ENCODE peak calls at places on chromosomes 5 and 9, in five cellular contexts. W is IMR-90, P is HepG2, Q is K562, D is SK-N-SH. E is an unnamed sample.

GRCh38 chr5:58404734-58405133 is 55.2 kb downstream of the PLK2 start:
- DNase-seq in W (no peak), Q (no peak), D (no peak), P (no peak), E (no peak)

GRCh38 chr9:84722388-84722989 is 53.0 kb downstream of the NTRK2 start:
- DNase-seq in D (no peak), Q (no peak), P (no peak), W (no peak), E (no peak)

GRCh38 chr9:124698265-124698664 is 72.8 kb downstream of the NR6A1 start:
- DNase-seq in W (peak), P (no peak), Q (no peak), D (peak), E (no peak)

GRCh38 chr5:102090770-102091169 is 205.3 kb downstream of the SLCO4C1 start:
- DNase-seq in W (no peak), P (peak), D (peak), Q (peak), E (no peak)

GRCh38 chr5:112863549-112863948 is 2.5 kb downstream of the SRP19 start:
- DNase-seq in W (no peak), D (no peak), Q (no peak), P (no peak), E (no peak)

GRCh38 chr5:159459951-159460538 is 129.8 kb upstream of the IL12B start:
- DNase-seq in P (no peak), Q (no peak), W (peak), D (no peak), E (no peak)

GRCh38 chr5:33273985-33274384 is 166.8 kb upstream of the TARS1 start:
- DNase-seq in D (no peak), Q (no peak), P (no peak), W (no peak), E (no peak)

GRCh38 chr5:64680289-64680688 is 10.0 kb upstream of the SHISAL2B start:
- DNase-seq in Q (no peak), P (peak), D (no peak), W (no peak), E (no peak)

GRCh38 chr5:129460121-129460950 is at the start of gene ADAMTS19:
- DNase-seq in Q (no peak), W (peak), P (no peak), D (peak), E (no peak)

GRCh38 chr9:3888496-3888858 is 362.7 kb upstream of the RFX3 start:
- DNase-seq in P (no peak), D (no peak), W (no peak), Q (no peak), E (no peak)

DNA sequence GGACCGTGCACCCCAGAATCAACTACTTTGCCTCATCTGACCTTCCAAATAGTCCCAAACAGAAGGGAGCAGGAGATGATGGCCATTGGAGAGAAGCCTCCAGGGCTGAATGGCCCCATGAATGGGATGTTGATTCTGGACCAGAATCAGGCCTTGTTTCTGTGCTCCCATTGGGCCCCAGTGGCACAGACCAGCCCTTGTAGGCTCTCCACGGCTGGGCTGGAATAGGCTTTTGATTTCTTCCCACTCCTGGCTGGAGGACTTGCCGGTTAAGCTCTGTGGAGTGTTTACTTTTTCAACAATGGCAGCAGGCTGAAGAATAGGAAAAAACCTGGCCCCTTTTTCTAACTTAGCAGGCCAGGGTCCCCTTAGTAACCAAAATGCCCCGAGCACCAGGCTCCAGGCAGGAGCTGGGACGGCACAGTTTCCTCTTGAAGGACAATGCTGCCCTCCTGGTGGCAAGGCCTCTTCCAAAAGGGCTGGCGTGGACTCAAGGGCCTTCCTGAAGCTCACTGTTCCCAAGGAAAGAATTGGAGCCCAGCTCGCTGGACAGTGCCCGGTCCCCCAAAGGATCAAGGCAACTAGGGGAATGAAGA is 230.2 kb downstream of the CRB2 start:
- DNase-seq in D (no peak), P (no peak), W (no peak), Q (no peak), E (no peak)
- TF ChIP-seq MXI1 in D (no peak), P (no peak), W (no peak), Q (no peak), E (no peak)

GRCh38 chr5:92911293-92911692 is 669.7 kb downstream of the NR2F1-AS1 start:
- DNase-seq in D (no peak), Q (no peak), W (no peak), P (no peak), E (no peak)

GRCh38 chr5:92909545-92909962 is 671.5 kb downstream of the NR2F1-AS1 start:
- DNase-seq in Q (no peak), W (peak), D (peak), P (peak), E (no peak)

GRCh38 chr5:92906798-92907380 is 674.1 kb downstream of the NR2F1-AS1 start:
- DNase-seq in D (no peak), Q (no peak), P (peak), W (no peak), E (no peak)

GRCh38 chr5:92907914-92908606 is 673.0 kb downstream of the NR2F1-AS1 start:
- DNase-seq in W (peak), Q (no peak), D (no peak), P (peak), E (peak)

DNA sequence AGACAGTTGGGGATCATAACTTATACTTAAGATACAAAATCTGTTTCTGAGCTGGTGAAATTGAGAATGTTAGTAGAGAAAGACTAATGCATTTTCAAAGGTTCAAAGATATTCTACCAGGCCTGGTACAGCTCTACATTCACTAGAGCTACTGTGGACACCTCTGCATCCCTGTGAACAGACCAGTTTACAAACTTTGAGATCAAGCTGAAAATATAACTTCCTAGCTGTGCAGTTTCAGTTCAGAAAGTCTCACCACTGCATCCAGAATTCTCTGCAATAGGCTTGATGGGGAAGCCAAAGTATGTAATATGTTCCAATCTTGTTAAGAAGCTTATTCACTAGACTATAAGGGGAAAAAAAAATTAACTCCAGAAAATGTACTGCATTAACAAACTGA is 672.1 kb downstream of the NR2F1-AS1 start:
- DNase-seq in Q (no peak), P (no peak), D (no peak), W (no peak), E (no peak)
- TF ChIP-seq MXI1 in Q (no peak), P (no peak), D (no peak), W (no peak), E (no peak)

DNA sequence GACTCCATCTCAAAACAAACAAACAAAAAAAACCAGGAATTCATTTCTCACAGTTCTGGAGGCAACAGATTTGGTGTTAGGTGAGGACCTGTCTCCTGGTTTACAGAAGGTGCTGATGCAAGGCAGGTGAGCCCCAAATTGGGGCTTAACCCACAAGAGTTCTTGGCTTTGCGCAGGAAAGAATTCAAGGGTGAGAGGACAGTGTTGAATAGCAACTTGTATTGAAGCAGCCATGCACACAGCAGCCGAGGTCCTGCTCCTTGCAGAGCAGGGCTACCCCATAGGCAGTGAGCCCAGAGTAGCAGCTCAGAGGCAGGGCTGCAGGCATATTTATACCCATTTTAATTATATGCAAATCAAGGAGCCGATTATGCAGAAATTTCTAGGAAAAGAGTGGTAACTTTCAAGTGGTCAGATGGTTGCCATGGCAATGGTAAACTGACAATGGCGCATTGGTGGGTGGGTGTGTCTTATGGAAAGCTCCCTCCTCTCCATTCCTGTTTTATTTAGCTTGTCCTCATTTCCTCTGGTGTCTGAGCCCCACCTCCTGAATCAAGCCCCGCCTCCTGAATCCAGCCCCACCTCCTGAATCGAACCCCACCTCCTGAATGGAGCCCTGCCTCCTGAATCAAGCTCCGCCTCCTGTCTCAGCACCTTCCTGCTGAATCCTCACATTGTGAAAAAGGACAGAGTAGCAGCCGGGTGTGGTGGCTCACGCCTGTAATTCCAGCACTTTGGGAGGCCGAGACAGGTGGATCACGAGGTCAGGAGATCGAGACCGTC is 34.5 kb upstream of the COL5A1 start:
- DNase-seq in D (peak), W (no peak), P (no peak), Q (peak), E (no peak)
- TF ChIP-seq MXI1 in D (no peak), W (no peak), P (no peak), Q (no peak), E (no peak)

DNA sequence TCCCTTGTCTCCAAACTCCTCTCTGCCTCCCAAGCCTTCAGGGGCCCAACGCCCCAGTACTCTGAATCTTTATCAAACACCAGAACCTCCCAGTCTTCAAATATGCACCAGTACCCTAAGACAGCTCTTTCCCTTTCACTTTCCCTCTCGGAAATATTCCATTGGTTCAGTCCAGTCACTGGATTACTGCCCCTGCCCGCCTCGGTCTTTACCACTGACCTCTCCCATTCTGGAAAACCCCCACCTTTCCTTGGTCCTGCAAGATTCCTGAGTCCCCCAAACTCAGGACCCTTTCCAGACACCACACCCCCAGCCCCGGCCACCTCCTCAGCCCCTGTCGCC is 739 bp downstream of the C5orf15 start:
- DNase-seq in W (peak), Q (no peak), P (no peak), D (peak), E (no peak)
- TF ChIP-seq MXI1 in W (no peak), Q (no peak), P (no peak), D (no peak), E (no peak)

GRCh38 chr5:82603280-82603987 is 325.3 kb upstream of the RPS23 start:
- DNase-seq in Q (no peak), D (no peak), P (no peak), W (no peak), E (no peak)
- TF ChIP-seq MXI1 in Q (no peak), D (no peak), P (no peak), W (no peak), E (no peak)

E was measured in GM12878.